ENCODE peak calls at places on chromosomes 16 and 17, in seven cellular contexts. U, B, D, I, L, P and V are unnamed samples. For H3K36me3 and H3K27me3, the result is how much of the 10 kb centered on the place peaks cover.

GRCh38 chr16:1099224-1100083 is 3.4 kb upstream of the C1QTNF8 start:
- DNase-seq in U (no peak), B (no peak), D (no peak), I (no peak), L (no peak), P (no peak), V (no peak)

GRCh38 chr17:44177641-44178040 is 7.1 kb downstream of the ASB16 start:
- DNase-seq in U (no peak), B (no peak), D (no peak), I (no peak), L (no peak), P (no peak), V (no peak)

GRCh38 chr17:81702934-81703746 is at the start of gene MRPL12:
- DNase-seq in U (peak), B (peak), D (peak), I (peak), L (peak), P (peak), V (peak)

GRCh38 chr17:50922107-50922506 is 56.0 kb upstream of the TOB1 start:
- DNase-seq in U (no peak), B (no peak), D (no peak), I (no peak), L (no peak), P (no peak), V (no peak)

GRCh38 chr16:11087691-11088431 is 143.5 kb downstream of the CLEC16A start:
- DNase-seq in U (no peak), B (no peak), D (peak), I (no peak), L (no peak), P (no peak), V (no peak)

GRCh38 chr16:31476305-31477219 is 4.6 kb downstream of the TGFB1I1 start:
- DNase-seq in U (no peak), B (peak), D (no peak), I (peak), L (peak), P (peak), V (peak)

GRCh38 chr16:21708533-21709115 is 44.9 kb downstream of the OTOA start:
- DNase-seq in U (peak), B (peak), D (peak), I (peak), L (peak), P (peak), V (peak)

GRCh38 chr16:68272501-68273209 is 8.3 kb downstream of the SLC7A6 start:
- DNase-seq in U (no peak), B (no peak), D (no peak), I (peak), L (no peak), P (no peak), V (no peak)

GRCh38 chr16:9943121-9943520 is 239.1 kb downstream of the GRIN2A start:
- DNase-seq in U (no peak), B (no peak), D (no peak), I (no peak), L (no peak), P (no peak), V (no peak)

GRCh38 chr16:52569296-52569695 is 22.4 kb upstream of the TOX3 start:
- DNase-seq in U (no peak), B (no peak), D (no peak), I (no peak), L (no peak), P (no peak), V (no peak)

GRCh38 chr17:55286681-55287589 is 22.2 kb downstream of the HLF start:
- DNase-seq in U (no peak), B (peak), D (peak), I (peak), L (no peak), P (no peak), V (no peak)

GRCh38 chr16:89012622-89012995 is 35.6 kb upstream of the CBFA2T3 start:
- DNase-seq in U (no peak), B (no peak), D (no peak), I (no peak), L (no peak), P (no peak), V (no peak)

GRCh38 chr16:4232541-4233386 is 9.1 kb downstream of the SRL start:
- DNase-seq in U (no peak), B (no peak), D (no peak), I (no peak), L (peak), P (no peak), V (no peak)

GRCh38 chr17:72602517-72603345 is 481.9 kb downstream of the SOX9 start:
- DNase-seq in U (no peak), B (no peak), D (peak), I (peak), L (no peak), P (no peak), V (no peak)

GRCh38 chr16:11245222-11245737 is 10.7 kb downstream of the SOCS1 start:
- DNase-seq in U (no peak), B (no peak), D (no peak), I (no peak), L (no peak), P (no peak), V (no peak)

GRCh38 chr17:2054262-2054739 is 602 bp upstream of the HIC1 start:
- DNase-seq in U (no peak), B (peak), D (peak), I (no peak), L (no peak), P (no peak), V (peak)

GRCh38 chr17:51263001-51263400 is 2.7 kb downstream of the UTP18 start:
- DNase-seq in U (no peak), B (no peak), D (peak), I (no peak), L (no peak), P (no peak), V (no peak)

GRCh38 chr17:44121997-44122824 is 1.2 kb downstream of the HDAC5 start:
- DNase-seq in U (no peak), B (no peak), D (no peak), I (no peak), L (no peak), P (no peak), V (no peak)

GRCh38 chr17:43211480-43212402 is at the start of gene TMEM106A:
- DNase-seq in U (peak), B (peak), D (peak), I (peak), L (peak), P (peak), V (peak)

GRCh38 chr16:31664683-31665482 is 137.2 kb downstream of the AHSP start:
- DNase-seq in U (no peak), B (no peak), D (peak), I (no peak), L (no peak), P (no peak), V (no peak)

GRCh38 chr16:55642611-55643010 is 13.2 kb upstream of the SLC6A2 start:
- DNase-seq in U (no peak), B (no peak), D (no peak), I (no peak), L (no peak), P (no peak), V (no peak)

GRCh38 chr16:49620158-49620867 is 235.6 kb downstream of the ZNF423 start:
- DNase-seq in U (peak), B (peak), D (peak), I (peak), L (peak), P (peak), V (peak)

GRCh38 chr17:78523939-78524655 is 53.1 kb downstream of the DNAH17 start:
- DNase-seq in U (no peak), B (no peak), D (no peak), I (no peak), L (no peak), P (no peak), V (no peak)

GRCh38 chr16:66372078-66372897 is 5.8 kb downstream of the CDH5 start:
- DNase-seq in U (no peak), B (peak), D (no peak), I (no peak), L (no peak), P (no peak), V (no peak)

GRCh38 chr16:12089492-12090161 is 113.1 kb downstream of the SNX29 start:
- DNase-seq in U (no peak), B (no peak), D (peak), I (peak), L (peak), P (no peak), V (no peak)

GRCh38 chr17:78044280-78044835 is 84.2 kb downstream of the TMC6 start:
- DNase-seq in U (no peak), B (no peak), D (no peak), I (no peak), L (no peak), P (no peak), V (no peak)

GRCh38 chr17:49880291-49881053 is 32.6 kb upstream of the TAC4 start:
- DNase-seq in U (peak), B (peak), D (peak), I (peak), L (peak), P (peak), V (peak)

GRCh38 chr16:75921281-75921680 is 195.0 kb upstream of the CPHXL start:
- DNase-seq in U (no peak), B (no peak), D (no peak), I (no peak), L (no peak), P (no peak), V (no peak)

GRCh38 chr17:2694381-2695242 is 17.0 kb downstream of the CLUH start:
- DNase-seq in U (no peak), B (peak), D (no peak), I (peak), L (no peak), P (no peak), V (no peak)

GRCh38 chr16:79278506-79278905 is 322.0 kb downstream of the MAF start:
- DNase-seq in U (no peak), B (no peak), D (no peak), I (peak), L (no peak), P (no peak), V (no peak)

GRCh38 chr17:64950871-64951270 is 31.6 kb upstream of the LRRC37A3 start:
- DNase-seq in U (no peak), B (no peak), D (peak), I (no peak), L (no peak), P (no peak), V (no peak)

GRCh38 chr17:17345686-17346427 is 42.7 kb downstream of the NT5M start:
- DNase-seq in U (no peak), B (no peak), D (no peak), I (no peak), L (no peak), P (no peak), V (no peak)

GRCh38 chr17:66915792-66916191 is 48.7 kb upstream of the CACNG4 start:
- DNase-seq in U (no peak), B (no peak), D (no peak), I (no peak), L (no peak), P (no peak), V (no peak)

GRCh38 chr17:28071891-28072606 is 29.6 kb downstream of the NLK start:
- DNase-seq in U (no peak), B (no peak), D (peak), I (no peak), L (no peak), P (no peak), V (no peak)

GRCh38 chr17:18246880-18247612 is 11.5 kb downstream of the FLII start:
- DNase-seq in U (no peak), B (peak), D (peak), I (peak), L (peak), P (peak), V (peak)

GRCh38 chr17:82884923-82885322 is 45.1 kb upstream of the ZNF750 start:
- DNase-seq in U (no peak), B (no peak), D (no peak), I (peak), L (no peak), P (no peak), V (no peak)
- TF ChIP-seq CTCF in U (no peak), B (no peak), D (no peak), I (no peak), L (no peak), P (no peak), V (no peak)

DNA sequence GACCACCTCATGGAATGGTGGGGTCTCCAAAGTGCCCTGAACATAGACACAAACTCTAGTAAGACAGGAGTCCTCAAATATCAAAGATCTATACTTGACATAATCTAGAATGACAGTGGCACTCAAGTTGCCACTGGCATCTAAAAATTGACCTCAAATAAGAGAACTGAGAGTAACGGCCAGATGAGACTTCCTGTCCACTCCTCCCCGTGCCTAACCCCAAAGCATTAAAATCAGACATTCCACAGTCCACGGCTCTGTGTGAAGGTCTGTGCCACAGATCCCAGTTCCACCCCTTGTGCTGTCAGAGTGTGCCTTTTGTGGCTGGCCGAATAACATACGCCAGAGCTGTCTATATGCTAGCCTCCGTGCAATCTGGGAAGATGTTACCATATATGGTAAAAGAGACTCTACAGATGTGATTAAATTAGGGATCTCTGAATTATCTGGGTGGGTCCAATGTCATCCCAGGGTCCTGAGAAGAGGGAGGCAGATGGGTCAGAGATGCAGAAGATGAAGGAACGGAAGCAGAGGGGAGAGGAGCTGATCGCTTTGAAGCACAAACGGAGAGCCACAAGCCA is 21.0 kb upstream of the EVPL start:
- DNase-seq in U (no peak), B (no peak), D (no peak), I (no peak), L (no peak), P (no peak), V (no peak)
- H3K36me3 ChIP-seq in U (half or more), B (under half), D (under half), I (under half), L (under half), P (half or more), V (half or more)

GRCh38 chr16:86075839-86076440 is 177.0 kb downstream of the IRF8 start:
- DNase-seq in U (no peak), B (peak), D (no peak), I (no peak), L (no peak), P (no peak), V (no peak)

GRCh38 chr16:86076606-86077005 is 177.6 kb downstream of the IRF8 start:
- DNase-seq in U (no peak), B (peak), D (no peak), I (no peak), L (no peak), P (no peak), V (no peak)

GRCh38 chr16:86074651-86075487 is 175.9 kb downstream of the IRF8 start:
- DNase-seq in U (no peak), B (peak), D (peak), I (peak), L (no peak), P (no peak), V (no peak)

GRCh38 chr16:86073763-86074493 is 175.0 kb downstream of the IRF8 start:
- DNase-seq in U (no peak), B (peak), D (no peak), I (peak), L (no peak), P (no peak), V (no peak)

GRCh38 chr16:86075488-86075785 is 176.5 kb downstream of the IRF8 start:
- DNase-seq in U (no peak), B (peak), D (peak), I (no peak), L (no peak), P (no peak), V (no peak)
- H3K27me3 ChIP-seq in U (under half), B (under half), D (under half), I (under half), L (under half), P (under half), V (under half)

DNA sequence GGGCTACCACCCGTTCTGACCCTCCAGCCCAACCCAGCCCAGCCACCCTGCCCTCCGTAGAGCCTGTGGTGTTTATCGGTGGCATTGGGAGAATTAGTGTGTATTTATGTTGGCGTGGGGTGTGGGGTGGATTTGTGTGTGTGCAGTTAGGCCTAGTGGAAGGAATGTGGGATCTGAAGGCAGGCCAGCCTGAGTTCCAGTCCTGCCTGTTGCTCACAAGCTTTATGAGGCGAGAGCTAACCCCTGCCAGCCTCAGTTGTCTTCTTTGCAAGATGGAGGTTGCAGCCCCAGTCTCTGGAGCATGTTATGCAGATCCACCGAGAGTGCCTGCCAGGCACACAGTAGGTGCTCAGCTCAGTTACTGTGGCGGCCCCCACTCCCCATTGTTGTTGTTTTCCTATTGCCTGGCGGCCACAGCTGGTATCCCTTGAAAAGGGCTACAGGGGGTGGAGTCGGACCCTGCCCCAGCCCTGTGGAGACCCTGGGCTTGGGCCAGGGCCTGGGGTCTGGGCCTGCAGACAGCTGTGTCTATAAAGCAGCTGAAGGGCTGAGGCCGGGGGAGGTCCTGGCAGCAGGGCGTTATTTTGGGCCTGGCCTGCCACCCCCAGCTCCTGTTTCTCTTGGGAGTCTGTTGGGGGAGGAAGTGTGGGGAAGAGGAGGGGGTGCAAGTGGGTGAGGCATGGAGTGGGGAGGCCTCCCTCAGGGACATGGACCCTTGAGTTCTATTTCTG is 5.1 kb downstream of the ERBB2 start:
- DNase-seq in U (no peak), B (no peak), D (peak), I (no peak), L (no peak), P (no peak), V (no peak)
- TF ChIP-seq CTCF in U (no peak), B (no peak), D (peak), I (peak), L (peak), P (no peak), V (no peak)

GRCh38 chr17:47698749-47699535 is 5.0 kb downstream of the TBKBP1 start:
- DNase-seq in U (peak), B (peak), D (no peak), I (peak), L (peak), P (peak), V (peak)

GRCh38 chr17:47701603-47702002 is 7.6 kb downstream of the TBKBP1 start:
- DNase-seq in U (no peak), B (no peak), D (no peak), I (no peak), L (no peak), P (no peak), V (no peak)

GRCh38 chr17:47702391-47702995 is 8.5 kb downstream of the TBKBP1 start:
- DNase-seq in U (no peak), B (no peak), D (no peak), I (no peak), L (no peak), P (no peak), V (no peak)

GRCh38 chr17:47699536-47699840 is 5.5 kb downstream of the TBKBP1 start:
- DNase-seq in U (no peak), B (no peak), D (no peak), I (no peak), L (no peak), P (no peak), V (no peak)

DNA sequence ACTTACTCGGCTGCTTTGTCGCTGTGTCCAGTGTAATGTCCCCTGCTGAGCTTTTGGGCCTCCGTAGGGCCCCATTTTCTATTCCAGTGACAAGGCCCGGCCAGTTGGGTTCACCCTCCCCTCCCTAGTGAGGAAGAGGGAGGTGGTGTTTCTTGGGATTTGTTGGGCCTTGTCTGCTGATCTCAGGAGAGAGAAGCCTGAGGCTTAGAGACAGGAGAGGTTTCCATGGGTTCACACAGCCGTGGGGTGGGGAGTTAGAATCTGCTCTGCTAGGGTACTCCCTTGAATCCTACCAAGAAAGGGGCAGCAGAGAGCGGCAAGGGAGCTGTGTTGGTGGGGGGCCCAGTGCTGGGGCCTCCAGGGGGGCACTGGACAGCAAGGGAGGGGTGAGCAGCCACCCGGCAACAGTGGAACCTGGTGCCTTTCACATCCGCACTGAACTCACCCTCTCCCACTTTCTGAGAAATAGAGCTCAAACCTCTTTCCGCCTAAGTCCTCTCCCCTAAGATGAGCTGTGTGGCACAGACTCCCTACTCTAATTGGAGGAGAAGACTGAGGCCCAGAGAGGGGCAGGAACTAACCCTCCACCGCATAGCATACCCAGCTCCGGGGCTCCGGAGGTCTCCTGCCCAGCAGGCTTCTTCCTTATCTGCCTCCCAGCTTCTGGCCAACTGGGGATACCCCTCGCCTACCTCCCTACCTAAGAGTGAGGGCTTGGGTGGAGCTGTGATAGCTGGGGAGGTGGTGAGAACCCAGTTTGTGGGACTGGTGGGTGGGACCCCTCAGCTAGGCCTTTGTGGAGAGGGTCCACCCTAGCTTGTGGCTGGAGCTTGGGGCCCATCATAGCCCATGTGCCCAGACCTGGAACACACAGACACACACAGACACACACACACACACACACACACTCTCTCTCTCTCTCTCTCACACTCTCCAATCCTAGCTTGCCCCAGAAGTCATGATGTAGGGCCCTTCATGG is 6.8 kb downstream of the TBKBP1 start:
- DNase-seq in U (no peak), B (no peak), D (no peak), I (no peak), L (no peak), P (no peak), V (no peak)
- H3K36me3 ChIP-seq in U (under half), B (under half), D (under half), I (under half), L (under half), P (under half), V (under half)

DNA sequence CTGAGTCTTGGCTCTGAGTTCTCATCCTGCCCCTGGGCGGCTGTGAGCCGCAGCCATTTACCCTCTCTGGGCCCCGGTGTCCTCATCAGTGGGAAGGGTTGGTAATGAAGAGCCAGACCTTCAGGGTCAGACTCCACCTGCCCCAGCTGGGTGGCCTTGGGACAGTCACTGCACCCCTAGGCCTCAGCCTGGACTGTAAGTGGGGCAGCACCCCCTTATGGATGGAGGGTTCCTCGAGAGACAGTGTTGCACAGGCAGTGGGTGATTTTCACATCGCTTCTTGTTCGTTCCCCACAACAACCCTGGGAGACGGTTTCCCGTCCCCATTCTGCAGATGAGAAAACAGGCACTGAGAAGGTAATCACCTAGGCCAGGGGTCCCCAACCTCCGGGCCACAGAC is 60.5 kb downstream of the B9D1 start:
- DNase-seq in U (no peak), B (no peak), D (no peak), I (no peak), L (no peak), P (no peak), V (no peak)
- H3K27me3 ChIP-seq in U (under half), B (under half), D (under half), I (under half), L (under half), P (under half), V (under half)